ENCODE peak calls at places on chromosome 9, in seven cellular contexts. One of them, this sample, is unnamed.
A peak's percentile ranks its signal among the peaks of the same experiment; 100 is the strongest.

GRCh38 chr9:95073042-95073607 is 244.4 kb downstream of the FANCC start:
- DNase-seq in A549: peak; percentile 44
- DNase-seq in HFF-Myc: no peak
- DNase-seq in fibroblast of pulmonary artery: peak; percentile 36
- DNase-seq in GM12865: no peak
- DNase-seq in GM12878: no peak
- DNase-seq in aorta: peak; percentile 61
- DNase-seq in this sample: no peak

GRCh38 chr9:115758441-115758840 is 395.1 kb upstream of the PAPPA start:
- DNase-seq in A549: no peak
- DNase-seq in HFF-Myc: no peak
- DNase-seq in fibroblast of pulmonary artery: peak; percentile 47
- DNase-seq in GM12865: no peak
- DNase-seq in GM12878: no peak
- DNase-seq in aorta: no peak
- DNase-seq in this sample: no peak

GRCh38 chr9:136055715-136056545 is 39.2 kb downstream of the NACC2 start:
- DNase-seq in A549: no peak
- DNase-seq in HFF-Myc: no peak
- DNase-seq in fibroblast of pulmonary artery: no peak
- DNase-seq in GM12865: no peak
- DNase-seq in GM12878: no peak
- DNase-seq in aorta: no peak
- DNase-seq in this sample: no peak

GRCh38 chr9:14428781-14429230 is 114.9 kb upstream of the NFIB start:
- DNase-seq in A549: peak; percentile 69
- DNase-seq in HFF-Myc: peak; percentile 50
- DNase-seq in fibroblast of pulmonary artery: peak; percentile 89
- DNase-seq in GM12865: peak; percentile 68
- DNase-seq in GM12878: no peak
- DNase-seq in aorta: peak; percentile 89
- DNase-seq in this sample: no peak

GRCh38 chr9:35538361-35539234 is 48.7 kb downstream of the RUSC2 start:
- DNase-seq in A549: no peak
- DNase-seq in HFF-Myc: peak; percentile 65
- DNase-seq in fibroblast of pulmonary artery: peak; percentile 91
- DNase-seq in GM12865: no peak
- DNase-seq in GM12878: no peak
- DNase-seq in aorta: peak; percentile 91
- DNase-seq in this sample: no peak

GRCh38 chr9:89605181-89606048 is 603 bp downstream of the GADD45G start:
- DNase-seq in A549: peak; percentile 9
- DNase-seq in HFF-Myc: no peak
- DNase-seq in fibroblast of pulmonary artery: peak; percentile 36
- DNase-seq in GM12865: no peak
- DNase-seq in GM12878: no peak
- DNase-seq in aorta: peak; percentile 89
- DNase-seq in this sample: no peak

GRCh38 chr9:84860423-84861115 is 191.0 kb downstream of the NTRK2 start:
- DNase-seq in A549: no peak
- DNase-seq in HFF-Myc: no peak
- DNase-seq in fibroblast of pulmonary artery: no peak
- DNase-seq in GM12865: no peak
- DNase-seq in GM12878: no peak
- DNase-seq in aorta: no peak
- DNase-seq in this sample: no peak

GRCh38 chr9:137531099-137531765 is 19.0 kb downstream of the PNPLA7 start:
- DNase-seq in A549: no peak
- DNase-seq in HFF-Myc: no peak
- DNase-seq in fibroblast of pulmonary artery: no peak
- DNase-seq in GM12865: no peak
- DNase-seq in GM12878: no peak
- DNase-seq in aorta: no peak
- DNase-seq in this sample: no peak

GRCh38 chr9:137316012-137316981 is 14.2 kb upstream of the NRARP start:
- DNase-seq in A549: peak; percentile 75
- DNase-seq in HFF-Myc: no peak
- DNase-seq in fibroblast of pulmonary artery: peak; percentile 45
- DNase-seq in GM12865: peak; percentile 61
- DNase-seq in GM12878: no peak
- DNase-seq in aorta: peak; percentile 86
- DNase-seq in this sample: no peak

GRCh38 chr9:94996638-94997037 is 270.1 kb downstream of the AOPEP start:
- DNase-seq in A549: no peak
- DNase-seq in HFF-Myc: no peak
- DNase-seq in fibroblast of pulmonary artery: no peak
- DNase-seq in GM12865: no peak
- DNase-seq in GM12878: no peak
- DNase-seq in aorta: no peak
- DNase-seq in this sample: no peak

GRCh38 chr9:11933926-11934325 is 759.3 kb upstream of the TYRP1 start:
- DNase-seq in A549: no peak
- DNase-seq in HFF-Myc: no peak
- DNase-seq in fibroblast of pulmonary artery: peak; percentile 66
- DNase-seq in GM12865: no peak
- DNase-seq in GM12878: no peak
- DNase-seq in aorta: no peak
- DNase-seq in this sample: peak; percentile 88

GRCh38 chr9:135225619-135226228 is 138.3 kb downstream of the OLFM1 start:
- DNase-seq in A549: no peak
- DNase-seq in HFF-Myc: no peak
- DNase-seq in fibroblast of pulmonary artery: no peak
- DNase-seq in GM12865: no peak
- DNase-seq in GM12878: no peak
- DNase-seq in aorta: peak; percentile 3
- DNase-seq in this sample: no peak

GRCh38 chr9:84024041-84024575 is 43.5 kb downstream of the RMI1 start:
- DNase-seq in A549: no peak
- DNase-seq in HFF-Myc: no peak
- DNase-seq in fibroblast of pulmonary artery: no peak
- DNase-seq in GM12865: no peak
- DNase-seq in GM12878: no peak
- DNase-seq in aorta: no peak
- DNase-seq in this sample: no peak

GRCh38 chr9:92790542-92791527 is 26.2 kb upstream of the BICD2 start:
- DNase-seq in A549: peak; percentile 73
- DNase-seq in HFF-Myc: peak; percentile 39
- DNase-seq in fibroblast of pulmonary artery: peak; percentile 86
- DNase-seq in GM12865: peak; percentile 82
- DNase-seq in GM12878: peak; percentile 49
- DNase-seq in aorta: peak; percentile 88
- DNase-seq in this sample: peak; percentile 25
- H3K4me3 ChIP-seq in A549: no peak overlapping the region
- H3K4me3 ChIP-seq in HFF-Myc: no peak overlapping the region
- H3K4me3 ChIP-seq in fibroblast of pulmonary artery: no peak overlapping the region
- H3K4me3 ChIP-seq in GM12865: no peak overlapping the region
- H3K4me3 ChIP-seq in GM12878: no peak overlapping the region
- H3K4me3 ChIP-seq in aorta: no peak overlapping the region
- H3K4me3 ChIP-seq in this sample: no peak overlapping the region

GRCh38 chr9:91710148-91710547 is 239.9 kb downstream of the ROR2 start:
- DNase-seq in A549: no peak
- DNase-seq in HFF-Myc: no peak
- DNase-seq in fibroblast of pulmonary artery: no peak
- DNase-seq in GM12865: peak; percentile 50
- DNase-seq in GM12878: no peak
- DNase-seq in aorta: no peak
- DNase-seq in this sample: no peak

GRCh38 chr9:91714020-91714721 is 235.9 kb downstream of the ROR2 start:
- DNase-seq in A549: peak; percentile 64
- DNase-seq in HFF-Myc: no peak
- DNase-seq in fibroblast of pulmonary artery: peak; percentile 77
- DNase-seq in GM12865: peak; percentile 61
- DNase-seq in GM12878: no peak
- DNase-seq in aorta: peak; percentile 87
- DNase-seq in this sample: peak; percentile 4

GRCh38 chr9:91714874-91715615 is 235.0 kb downstream of the ROR2 start:
- DNase-seq in A549: no peak
- DNase-seq in HFF-Myc: no peak
- DNase-seq in fibroblast of pulmonary artery: no peak
- DNase-seq in GM12865: peak; percentile 54
- DNase-seq in GM12878: no peak
- DNase-seq in aorta: no peak
- DNase-seq in this sample: no peak

GRCh38 chr9:91711755-91712591 is 238.1 kb downstream of the ROR2 start:
- DNase-seq in A549: no peak
- DNase-seq in HFF-Myc: no peak
- DNase-seq in fibroblast of pulmonary artery: peak; percentile 31
- DNase-seq in GM12865: peak; percentile 94
- DNase-seq in GM12878: peak; percentile 86
- DNase-seq in aorta: no peak
- DNase-seq in this sample: no peak

DNA sequence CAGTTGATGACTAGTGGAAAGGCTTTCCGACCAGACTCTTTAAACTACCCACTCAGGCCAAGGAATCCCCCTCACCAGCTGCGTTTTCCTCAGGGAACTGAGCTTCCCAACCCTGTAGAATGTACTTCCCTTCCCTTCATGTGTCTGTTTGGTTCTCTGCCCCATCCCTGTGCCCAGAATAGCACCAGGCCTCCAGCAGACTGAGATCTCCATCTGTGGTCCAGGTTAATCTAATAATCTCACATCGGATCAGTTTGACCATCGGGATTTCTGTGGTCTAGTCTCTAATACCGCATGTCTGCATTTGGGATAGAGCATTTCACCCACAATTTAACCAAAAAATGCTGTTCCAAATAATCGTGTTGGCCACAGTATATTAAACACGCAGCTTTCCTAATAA is 237.2 kb downstream of the ROR2 start:
- DNase-seq in A549: no peak
- DNase-seq in HFF-Myc: no peak
- DNase-seq in fibroblast of pulmonary artery: no peak
- DNase-seq in GM12865: no peak
- DNase-seq in GM12878: no peak
- DNase-seq in aorta: no peak
- DNase-seq in this sample: no peak
- H3K4me3 ChIP-seq in A549: no peak overlapping the region
- H3K4me3 ChIP-seq in HFF-Myc: no peak overlapping the region
- H3K4me3 ChIP-seq in fibroblast of pulmonary artery: no peak overlapping the region
- H3K4me3 ChIP-seq in GM12865: no peak overlapping the region
- H3K4me3 ChIP-seq in GM12878: no peak overlapping the region
- H3K4me3 ChIP-seq in aorta: no peak overlapping the region
- H3K4me3 ChIP-seq in this sample: no peak overlapping the region

GRCh38 chr9:96185518-96186156 is 116.3 kb downstream of the HSD17B3 start:
- DNase-seq in A549: no peak
- DNase-seq in HFF-Myc: no peak
- DNase-seq in fibroblast of pulmonary artery: no peak
- DNase-seq in GM12865: no peak
- DNase-seq in GM12878: no peak
- DNase-seq in aorta: no peak
- DNase-seq in this sample: no peak

GRCh38 chr9:96187108-96187695 is 114.8 kb downstream of the HSD17B3 start:
- DNase-seq in A549: no peak
- DNase-seq in HFF-Myc: no peak
- DNase-seq in fibroblast of pulmonary artery: no peak
- DNase-seq in GM12865: no peak
- DNase-seq in GM12878: no peak
- DNase-seq in aorta: no peak
- DNase-seq in this sample: no peak

GRCh38 chr9:96183751-96184150 is 118.2 kb downstream of the HSD17B3 start:
- DNase-seq in A549: no peak
- DNase-seq in HFF-Myc: no peak
- DNase-seq in fibroblast of pulmonary artery: no peak
- DNase-seq in GM12865: no peak
- DNase-seq in GM12878: no peak
- DNase-seq in aorta: no peak
- DNase-seq in this sample: no peak

GRCh38 chr9:96189995-96190394 is 112.0 kb downstream of the HSD17B3 start:
- DNase-seq in A549: no peak
- DNase-seq in HFF-Myc: no peak
- DNase-seq in fibroblast of pulmonary artery: no peak
- DNase-seq in GM12865: no peak
- DNase-seq in GM12878: no peak
- DNase-seq in aorta: no peak
- DNase-seq in this sample: no peak

DNA sequence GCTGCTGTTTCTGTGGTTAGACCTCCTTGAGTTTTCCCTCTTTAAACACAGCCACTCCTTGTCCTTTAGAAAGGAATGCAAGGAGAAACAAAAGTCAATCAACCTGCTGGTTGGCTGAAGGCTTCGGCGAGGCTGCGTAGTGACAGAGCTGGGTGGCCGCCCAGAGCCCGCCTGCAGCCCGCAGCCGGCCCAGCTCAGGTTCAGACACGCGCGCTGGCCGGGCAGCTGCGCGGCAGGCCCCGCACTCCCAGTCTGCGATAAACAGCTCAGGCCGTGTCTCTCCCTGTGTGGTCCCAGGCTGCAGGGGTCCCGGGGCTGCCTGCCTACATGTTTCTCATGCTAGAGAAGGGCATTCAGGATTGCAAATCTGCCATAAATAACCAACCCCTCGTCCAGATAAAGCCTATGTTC is 115.4 kb downstream of the HSD17B3 start:
- DNase-seq in A549: no peak
- DNase-seq in HFF-Myc: no peak
- DNase-seq in fibroblast of pulmonary artery: peak; percentile 2
- DNase-seq in GM12865: no peak
- DNase-seq in GM12878: no peak
- DNase-seq in aorta: no peak
- DNase-seq in this sample: no peak
- H3K4me3 ChIP-seq in A549: no peak overlapping the region
- H3K4me3 ChIP-seq in HFF-Myc: no peak overlapping the region
- H3K4me3 ChIP-seq in fibroblast of pulmonary artery: no peak overlapping the region
- H3K4me3 ChIP-seq in GM12865: no peak overlapping the region
- H3K4me3 ChIP-seq in GM12878: no peak overlapping the region
- H3K4me3 ChIP-seq in aorta: no peak overlapping the region
- H3K4me3 ChIP-seq in this sample: no peak overlapping the region

GRCh38 chr9:111068816-111069215 is 30.5 kb upstream of the LPAR1 start:
- DNase-seq in A549: no peak
- DNase-seq in HFF-Myc: no peak
- DNase-seq in fibroblast of pulmonary artery: peak; percentile 7
- DNase-seq in GM12865: no peak
- DNase-seq in GM12878: no peak
- DNase-seq in aorta: no peak
- DNase-seq in this sample: no peak

GRCh38 chr9:111065414-111065813 is 27.1 kb upstream of the LPAR1 start:
- DNase-seq in A549: no peak
- DNase-seq in HFF-Myc: no peak
- DNase-seq in fibroblast of pulmonary artery: no peak
- DNase-seq in GM12865: peak; percentile 38
- DNase-seq in GM12878: no peak
- DNase-seq in aorta: no peak
- DNase-seq in this sample: no peak

GRCh38 chr9:111069233-111069632 is 31.0 kb upstream of the LPAR1 start:
- DNase-seq in A549: no peak
- DNase-seq in HFF-Myc: no peak
- DNase-seq in fibroblast of pulmonary artery: peak; percentile 3
- DNase-seq in GM12865: no peak
- DNase-seq in GM12878: no peak
- DNase-seq in aorta: no peak
- DNase-seq in this sample: no peak

GRCh38 chr9:111066427-111066826 is 28.2 kb upstream of the LPAR1 start:
- DNase-seq in A549: no peak
- DNase-seq in HFF-Myc: no peak
- DNase-seq in fibroblast of pulmonary artery: no peak
- DNase-seq in GM12865: no peak
- DNase-seq in GM12878: no peak
- DNase-seq in aorta: no peak
- DNase-seq in this sample: no peak

DNA sequence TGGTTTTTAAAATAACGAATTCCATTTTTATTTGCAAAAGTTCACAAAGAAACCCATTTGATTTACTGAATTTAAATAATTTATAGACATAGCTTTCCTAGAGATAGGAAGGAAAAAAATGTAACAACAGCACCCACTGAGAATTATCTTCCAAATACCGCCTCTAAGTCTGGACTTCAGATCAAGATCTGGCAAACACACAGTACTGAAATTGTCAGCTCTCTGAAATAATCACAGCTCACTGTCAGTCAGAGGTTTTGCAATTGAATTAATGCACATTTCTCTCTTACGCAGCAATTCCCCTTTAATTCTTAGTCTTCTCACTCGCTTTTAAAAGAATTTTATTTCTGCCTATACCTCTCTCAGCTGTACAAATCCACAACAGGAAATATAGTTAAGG is 29.2 kb upstream of the LPAR1 start:
- DNase-seq in A549: no peak
- DNase-seq in HFF-Myc: no peak
- DNase-seq in fibroblast of pulmonary artery: peak; percentile 4
- DNase-seq in GM12865: no peak
- DNase-seq in GM12878: no peak
- DNase-seq in aorta: no peak
- DNase-seq in this sample: no peak
- H3K4me3 ChIP-seq in A549: no peak overlapping the region
- H3K4me3 ChIP-seq in HFF-Myc: no peak overlapping the region
- H3K4me3 ChIP-seq in fibroblast of pulmonary artery: no peak overlapping the region
- H3K4me3 ChIP-seq in GM12865: no peak overlapping the region
- H3K4me3 ChIP-seq in GM12878: no peak overlapping the region
- H3K4me3 ChIP-seq in aorta: no peak overlapping the region
- H3K4me3 ChIP-seq in this sample: no peak overlapping the region